ENCODE peak calls at places on chromosomes 6 and 20, in eight cellular contexts. N is GM23338, M is right lobe of liver, O is foreskin keratinocyte, J is heart left ventricle, X is pancreas, L is right cardiac atrium, Q is gastrocnemius medialis. W is an unnamed sample. For H3K4me1, the result is how much of the 10 kb centered on the place peaks cover.

GRCh38 chr6:69423785-69424184 is 373.0 kb downstream of the LMBRD1 start:
- ATAC-seq in N (no peak), M (no peak), O (no peak), J (no peak), X (no peak), L (no peak), Q (no peak), W (no peak)

GRCh38 chr20:51480507-51481270 is 61.8 kb downstream of the NFATC2 start:
- ATAC-seq in N (no peak), M (no peak), O (no peak), J (no peak), X (no peak), L (no peak), Q (no peak), W (no peak)

GRCh38 chr20:44720994-44721784 is 6.0 kb downstream of the CCN5 start:
- ATAC-seq in N (no peak), M (no peak), O (peak), J (no peak), X (peak), L (peak), Q (no peak), W (peak)

GRCh38 chr6:7879579-7879978 is 31.0 kb downstream of the TXNDC5 start:
- ATAC-seq in N (no peak), M (no peak), O (no peak), J (no peak), X (peak), L (no peak), Q (no peak), W (no peak)

GRCh38 chr6:141402489-141402888 is 730.2 kb upstream of the GJE1 start:
- ATAC-seq in N (no peak), M (no peak), O (no peak), J (peak), X (no peak), L (peak), Q (peak), W (no peak)

GRCh38 chr6:43517503-43518357 is 841 bp downstream of the POLR1C start:
- ATAC-seq in N (peak), M (no peak), O (no peak), J (no peak), X (no peak), L (peak), Q (no peak), W (no peak)

GRCh38 chr6:161890959-161891358 is 617.1 kb upstream of the AGPAT4 start:
- ATAC-seq in N (peak), M (no peak), O (no peak), J (no peak), X (no peak), L (peak), Q (no peak), W (no peak)

GRCh38 chr20:57613481-57613921 is 6.7 kb downstream of the ZBP1 start:
- ATAC-seq in N (no peak), M (no peak), O (no peak), J (no peak), X (no peak), L (no peak), Q (no peak), W (no peak)

GRCh38 chr6:145327497-145328055 is 407.7 kb downstream of the EPM2A start:
- ATAC-seq in N (no peak), M (no peak), O (no peak), J (no peak), X (no peak), L (no peak), Q (no peak), W (no peak)

GRCh38 chr20:44431502-44432234 is 44.0 kb upstream of the TTPAL start:
- ATAC-seq in N (peak), M (peak), O (no peak), J (peak), X (no peak), L (no peak), Q (no peak), W (no peak)

GRCh38 chr20:39785252-39785917 is 823.2 kb downstream of the DHX35 start:
- ATAC-seq in N (no peak), M (peak), O (no peak), J (no peak), X (peak), L (no peak), Q (no peak), W (no peak)

GRCh38 chr6:108619431-108620197 is 58.9 kb downstream of the FOXO3 start:
- ATAC-seq in N (no peak), M (no peak), O (peak), J (no peak), X (no peak), L (no peak), Q (no peak), W (no peak)

GRCh38 chr6:15290962-15291704 is 45.3 kb downstream of the JARID2 start:
- ATAC-seq in N (peak), M (no peak), O (no peak), J (no peak), X (no peak), L (no peak), Q (no peak), W (no peak)

GRCh38 chr6:130212215-130212874 is 10.4 kb downstream of the SAMD3 start:
- ATAC-seq in N (no peak), M (no peak), O (no peak), J (no peak), X (no peak), L (no peak), Q (no peak), W (no peak)

GRCh38 chr6:13400772-13401171 is 72.4 kb upstream of the TBC1D7 start:
- ATAC-seq in N (no peak), M (no peak), O (no peak), J (no peak), X (no peak), L (no peak), Q (no peak), W (no peak)

GRCh38 chr6:134936927-134937326 is 13.0 kb downstream of the ALDH8A1 start:
- ATAC-seq in N (no peak), M (no peak), O (no peak), J (no peak), X (no peak), L (no peak), Q (no peak), W (no peak)

GRCh38 chr6:163825033-163825432 is 410.5 kb downstream of the QKI start:
- ATAC-seq in N (no peak), M (no peak), O (no peak), J (no peak), X (no peak), L (no peak), Q (no peak), W (no peak)
- H3K4me1 ChIP-seq in N (under half), M (under half), O (under half), J (under half), X (under half), L (under half), Q (under half), W (under half)

DNA sequence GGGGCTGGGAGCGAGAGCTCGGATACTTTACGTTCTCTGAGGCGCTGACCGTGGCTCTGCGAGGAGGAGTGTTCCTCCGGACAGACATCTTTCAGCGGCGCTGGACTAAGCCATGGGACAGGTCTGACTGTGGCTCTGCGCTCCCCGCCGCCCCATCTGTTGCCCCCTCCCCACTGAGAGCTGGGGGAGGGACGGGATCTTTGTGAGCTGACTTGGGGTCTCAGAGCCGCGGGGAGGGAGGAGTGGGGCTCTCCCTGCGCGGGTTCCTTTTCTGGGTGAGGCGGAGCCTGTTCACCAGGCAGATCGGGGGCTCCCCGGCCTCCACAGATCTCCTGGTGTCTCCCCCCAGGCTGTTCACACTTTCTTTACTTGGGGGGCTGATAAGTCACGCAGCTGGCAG is 11.3 kb upstream of the GATA5 start:
- ATAC-seq in N (peak), M (no peak), O (no peak), J (no peak), X (no peak), L (no peak), Q (no peak), W (no peak)
- H3K4me1 ChIP-seq in N (under half), M (under half), O (under half), J (under half), X (under half), L (under half), Q (under half), W (under half)

GRCh38 chr6:107618672-107619071 is 128.8 kb downstream of the SOBP start:
- ATAC-seq in N (peak), M (peak), O (no peak), J (no peak), X (no peak), L (no peak), Q (no peak), W (no peak)
- H3K4me1 ChIP-seq in N (half or more), M (under half), O (under half), J (under half), X (under half), L (under half), Q (under half), W (under half)

GRCh38 chr20:35315199-35316020 is 23.2 kb upstream of the FAM83C start:
- ATAC-seq in N (no peak), M (no peak), O (no peak), J (no peak), X (no peak), L (no peak), Q (no peak), W (no peak)

GRCh38 chr20:35311409-35311808 is 19.2 kb upstream of the FAM83C start:
- ATAC-seq in N (no peak), M (no peak), O (no peak), J (no peak), X (no peak), L (no peak), Q (no peak), W (no peak)

GRCh38 chr20:35314460-35315198 is 22.4 kb upstream of the FAM83C start:
- ATAC-seq in N (no peak), M (no peak), O (no peak), J (no peak), X (no peak), L (no peak), Q (no peak), W (no peak)

GRCh38 chr20:35312348-35312747 is 20.1 kb upstream of the FAM83C start:
- ATAC-seq in N (peak), M (no peak), O (peak), J (no peak), X (no peak), L (no peak), Q (no peak), W (no peak)

GRCh38 chr20:35311822-35312221 is 19.6 kb upstream of the FAM83C start:
- ATAC-seq in N (no peak), M (no peak), O (no peak), J (no peak), X (no peak), L (no peak), Q (no peak), W (no peak)
- H3K4me1 ChIP-seq in N (under half), M (under half), O (under half), J (under half), X (under half), L (under half), Q (under half), W (under half)

GRCh38 chr20:4609511-4609910 is 112.2 kb upstream of the PRND start:
- ATAC-seq in N (no peak), M (no peak), O (no peak), J (no peak), X (no peak), L (no peak), Q (no peak), W (no peak)
- H3K4me1 ChIP-seq in N (under half), M (under half), O (under half), J (under half), X (under half), L (under half), Q (under half), W (under half)

GRCh38 chr20:47445291-47445690 is 56.4 kb upstream of the NCOA3 start:
- ATAC-seq in N (no peak), M (no peak), O (no peak), J (no peak), X (no peak), L (no peak), Q (no peak), W (no peak)

GRCh38 chr20:47452736-47453161 is 48.9 kb upstream of the NCOA3 start:
- ATAC-seq in N (no peak), M (no peak), O (no peak), J (no peak), X (no peak), L (no peak), Q (no peak), W (no peak)

GRCh38 chr20:47444584-47444983 is 57.1 kb upstream of the NCOA3 start:
- ATAC-seq in N (no peak), M (no peak), O (no peak), J (no peak), X (no peak), L (no peak), Q (no peak), W (no peak)

GRCh38 chr20:47451602-47451904 is 50.1 kb upstream of the NCOA3 start:
- ATAC-seq in N (no peak), M (no peak), O (no peak), J (no peak), X (no peak), L (no peak), Q (no peak), W (no peak)

DNA sequence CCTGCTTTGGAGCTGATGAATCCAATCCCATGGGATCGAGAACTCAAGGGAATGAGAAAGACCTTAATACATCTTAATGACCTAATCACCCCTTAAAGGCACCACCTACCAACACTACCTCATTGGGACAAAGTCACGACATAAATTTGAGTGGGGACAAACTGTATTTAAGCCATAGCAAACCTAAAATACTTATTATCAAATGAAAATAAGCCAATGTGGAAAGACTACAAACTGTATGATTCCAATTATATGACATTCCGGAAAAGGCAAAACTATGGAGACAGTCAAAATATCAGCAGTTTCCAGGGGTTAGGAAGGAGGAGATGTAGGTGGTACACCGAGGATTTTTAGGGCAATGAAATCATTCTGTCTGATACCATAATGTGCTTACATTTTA is 53.3 kb upstream of the NCOA3 start:
- ATAC-seq in N (no peak), M (no peak), O (no peak), J (no peak), X (no peak), L (no peak), Q (no peak), W (no peak)
- H3K4me1 ChIP-seq in N (under half), M (under half), O (under half), J (under half), X (under half), L (under half), Q (under half), W (under half)

W was measured in gastroesophageal sphincter.